ENCODE peak calls at places on chromosomes 2 and 18, in six cellular contexts. P is IMR-90, I is mesenchymal stem cell, C is neuronal stem cell, M is trophoblast cell, B is H1. J is an unnamed sample. For H3K4me1, the result is how much of the 10 kb centered on the place peaks cover.

GRCh38 chr18:21163647-21164625 is 52.3 kb upstream of the ROCK1 start:
- DNase-seq in P (peak), I (peak), C (no peak), M (peak), B (no peak), J (no peak)

GRCh38 chr2:221758076-221758475 is 186.0 kb upstream of the EPHA4 start:
- DNase-seq in P (no peak), I (no peak), C (no peak), M (no peak), B (no peak), J (no peak)

GRCh38 chr18:49006641-49007136 is 55.9 kb upstream of the SMAD7 start:
- DNase-seq in P (no peak), I (no peak), C (no peak), M (peak), B (no peak), J (no peak)

GRCh38 chr2:230134496-230135073 is 65.9 kb upstream of the SLC16A14 start:
- DNase-seq in P (peak), I (peak), C (no peak), M (peak), B (no peak), J (no peak)

GRCh38 chr2:102891261-102891660 is 129.4 kb downstream of the TMEM182 start:
- DNase-seq in P (no peak), I (no peak), C (no peak), M (no peak), B (no peak), J (no peak)

GRCh38 chr18:48179005-48179404 is 230.2 kb downstream of the ZBTB7C start:
- DNase-seq in P (no peak), I (no peak), C (no peak), M (no peak), B (no peak), J (no peak)

GRCh38 chr18:46810481-46811000 is 53.7 kb upstream of the ST8SIA5 start:
- DNase-seq in P (no peak), I (no peak), C (no peak), M (no peak), B (no peak), J (no peak)

GRCh38 chr2:141923657-141924056 is 207.2 kb downstream of the LRP1B start:
- DNase-seq in P (peak), I (peak), C (no peak), M (no peak), B (no peak), J (no peak)

GRCh38 chr2:55511508-55512124 is 7.9 kb upstream of the CFAP36 start:
- DNase-seq in P (peak), I (peak), C (peak), M (peak), B (no peak), J (peak)

GRCh38 chr2:134282638-134283400 is 28.9 kb downstream of the MGAT5 start:
- DNase-seq in P (no peak), I (peak), C (no peak), M (peak), B (no peak), J (no peak)

GRCh38 chr2:21043744-21044532 is at the start of gene APOB:
- DNase-seq in P (no peak), I (no peak), C (peak), M (peak), B (no peak), J (peak)

GRCh38 chr2:154698238-154698788 is at the start of gene KCNJ3:
- DNase-seq in P (no peak), I (no peak), C (no peak), M (no peak), B (no peak), J (peak)

GRCh38 chr2:170465241-170465640 is 249.9 kb upstream of the SP5 start:
- DNase-seq in P (no peak), I (peak), C (no peak), M (peak), B (no peak), J (no peak)

GRCh38 chr2:149877064-149877463 is 289.5 kb upstream of the MMADHC start:
- DNase-seq in P (no peak), I (no peak), C (no peak), M (no peak), B (no peak), J (no peak)

GRCh38 chr2:100247256-100248043 is 74.9 kb downstream of the LONRF2 start:
- DNase-seq in P (no peak), I (no peak), C (no peak), M (no peak), B (no peak), J (no peak)

GRCh38 chr18:66601649-66602048 is 2.2 kb downstream of the CDH19 start:
- DNase-seq in P (no peak), I (no peak), C (no peak), M (no peak), B (no peak), J (no peak)

GRCh38 chr2:183126635-183127034 is 2.4 kb downstream of the NUP35 start:
- DNase-seq in P (no peak), I (no peak), C (no peak), M (no peak), B (no peak), J (no peak)

GRCh38 chr2:177295479-177295878 is 31.0 kb upstream of the NFE2L2 start:
- DNase-seq in P (peak), I (peak), C (no peak), M (no peak), B (no peak), J (no peak)

GRCh38 chr2:26333286-26333685 is 12.7 kb upstream of the SELENOI start:
- DNase-seq in P (no peak), I (no peak), C (no peak), M (no peak), B (no peak), J (no peak)

GRCh38 chr2:239181601-239182471 is 219.0 kb downstream of the HDAC4 start:
- DNase-seq in P (no peak), I (no peak), C (no peak), M (no peak), B (no peak), J (peak)

GRCh38 chr2:165494568-165494967 is 25.1 kb downstream of the CSRNP3 start:
- DNase-seq in P (no peak), I (no peak), C (no peak), M (no peak), B (no peak), J (no peak)

GRCh38 chr18:59873616-59874015 is 26.2 kb upstream of the PMAIP1 start:
- DNase-seq in P (peak), I (peak), C (no peak), M (no peak), B (no peak), J (no peak)

GRCh38 chr2:168559187-168559586 is 103.1 kb downstream of the CERS6 start:
- DNase-seq in P (no peak), I (peak), C (no peak), M (no peak), B (no peak), J (no peak)

GRCh38 chr2:177549171-177549570 is 156.6 kb downstream of the AGPS start:
- DNase-seq in P (no peak), I (peak), C (no peak), M (no peak), B (no peak), J (no peak)

GRCh38 chr2:50995610-50996009 is 36.3 kb downstream of the NRXN1 start:
- DNase-seq in P (peak), I (peak), C (no peak), M (no peak), B (no peak), J (no peak)

GRCh38 chr2:50448556-50448955 is 583.4 kb downstream of the NRXN1 start:
- DNase-seq in P (no peak), I (no peak), C (no peak), M (no peak), B (no peak), J (no peak)

GRCh38 chr2:128309341-128310093 is 9.2 kb downstream of the HS6ST1 start:
- DNase-seq in P (peak), I (peak), C (peak), M (no peak), B (no peak), J (peak)

GRCh38 chr2:108182489-108182888 is 57.3 kb upstream of the SULT1C3 start:
- DNase-seq in P (no peak), I (peak), C (no peak), M (peak), B (peak), J (peak)

GRCh38 chr2:69770193-69770702 is 28.3 kb downstream of the ANXA4 start:
- DNase-seq in P (peak), I (peak), C (no peak), M (peak), B (no peak), J (no peak)

GRCh38 chr2:235255716-235256115 is 238.1 kb upstream of the AGAP1 start:
- DNase-seq in P (no peak), I (peak), C (no peak), M (no peak), B (no peak), J (no peak)

GRCh38 chr2:191916826-191917225 is 69.9 kb upstream of the CAVIN2 start:
- DNase-seq in P (no peak), I (no peak), C (no peak), M (no peak), B (no peak), J (no peak)

GRCh38 chr18:48623468-48624220 is 84.8 kb downstream of the CTIF start:
- DNase-seq in P (peak), I (peak), C (no peak), M (peak), B (no peak), J (no peak)

GRCh38 chr18:63979409-63979908 is 9.6 kb downstream of the SERPINB8 start:
- DNase-seq in P (peak), I (peak), C (peak), M (peak), B (no peak), J (peak)

DNA sequence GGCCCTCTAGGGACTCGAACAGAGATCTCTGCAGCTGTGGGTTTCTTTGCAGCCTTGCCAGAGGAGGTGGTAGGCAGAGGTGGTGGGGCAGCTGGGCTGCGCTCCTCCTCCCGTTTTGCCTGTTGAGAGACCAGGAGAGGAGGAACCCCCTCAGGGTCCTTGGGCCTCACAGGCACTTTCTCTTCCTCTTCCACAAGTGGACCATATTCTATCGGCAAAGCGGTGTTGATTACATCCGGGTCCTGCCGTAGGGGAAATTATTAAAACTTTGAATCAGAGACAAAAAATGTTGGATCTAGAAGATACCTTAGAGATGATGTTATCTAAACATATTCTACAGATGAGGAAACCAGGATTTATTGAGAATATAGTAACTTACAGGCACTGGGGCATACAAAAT is 78.5 kb downstream of the CLIP4 start:
- DNase-seq in P (no peak), I (no peak), C (no peak), M (peak), B (no peak), J (no peak)
- H2BK5ac ChIP-seq in P (no peak), I (no peak), C (no peak), M (no peak), B (no peak), J (no peak)

GRCh38 chr2:72255540-72255939 is 107.9 kb upstream of the CYP26B1 start:
- DNase-seq in P (no peak), I (no peak), C (no peak), M (peak), B (no peak), J (no peak)

DNA sequence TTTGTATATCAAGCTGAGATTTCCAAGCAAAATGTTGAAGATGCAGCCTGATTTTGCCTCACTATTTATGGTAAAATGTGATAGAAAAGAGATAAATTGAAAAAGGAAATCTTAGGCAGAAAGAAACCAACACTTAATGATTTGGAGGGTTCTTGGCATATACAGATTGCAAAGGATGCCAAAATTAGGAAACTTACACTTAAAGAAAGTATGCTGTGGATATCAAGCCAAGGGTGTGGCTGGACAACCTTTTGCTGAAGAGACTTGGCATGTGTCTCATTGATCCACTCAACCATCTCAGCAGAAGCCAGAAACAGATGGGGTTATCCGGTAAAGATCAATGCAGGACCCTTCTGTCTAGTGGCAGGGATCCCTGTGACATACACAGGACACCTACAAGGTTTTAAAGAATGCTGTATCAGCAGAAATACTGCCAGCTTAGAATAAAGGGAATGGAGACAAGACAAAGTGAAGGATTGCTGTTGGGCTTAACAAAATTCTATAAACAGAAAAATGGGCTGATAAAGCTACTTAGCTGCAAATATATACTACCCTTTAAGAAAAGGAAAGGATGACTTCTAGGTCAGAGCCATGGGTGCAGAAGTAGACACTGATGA is 107.3 kb upstream of the CYP26B1 start:
- DNase-seq in P (no peak), I (no peak), C (no peak), M (no peak), B (no peak), J (no peak)
- H3K14ac ChIP-seq in P (no peak), I (no peak), C (no peak), M (no peak), B (no peak), J (no peak)

GRCh38 chr2:231951452-231951851 is 10.1 kb upstream of the DIS3L2 start:
- DNase-seq in P (no peak), I (no peak), C (no peak), M (peak), B (no peak), J (no peak)
- H3K4me1 ChIP-seq in P (under half), I (under half), C (under half), M (under half), B (under half), J (under half)

GRCh38 chr2:98643496-98644100 is 35.2 kb downstream of the UNC50 start:
- DNase-seq in P (no peak), I (no peak), C (no peak), M (peak), B (no peak), J (no peak)
- H2BK5ac ChIP-seq in P (no peak), I (no peak), C (no peak), M (no peak), B (no peak), J (no peak)

DNA sequence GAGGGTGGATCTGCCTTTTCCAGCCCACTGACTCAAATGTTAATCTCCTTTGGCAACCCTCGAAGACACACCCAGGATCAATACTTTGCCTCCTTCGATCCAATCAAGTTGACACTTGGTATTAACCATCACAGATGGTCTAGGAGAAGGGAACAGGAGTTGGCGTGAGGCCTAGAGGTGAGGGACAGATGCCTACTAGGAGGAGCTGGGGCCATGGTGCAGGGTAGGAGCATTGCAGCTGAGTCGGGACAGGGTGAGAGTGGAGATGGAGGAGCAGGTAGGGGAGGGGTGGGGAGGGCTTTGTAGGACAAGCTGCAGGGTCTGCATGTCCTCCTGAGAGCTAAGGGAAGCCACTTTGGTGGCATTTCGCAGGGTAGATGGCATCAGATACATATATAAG is 140.0 kb downstream of the VAPA start:
- DNase-seq in P (no peak), I (no peak), C (no peak), M (no peak), B (no peak), J (no peak)
- H3K14ac ChIP-seq in P (no peak), I (no peak), C (no peak), M (no peak), B (no peak), J (no peak)

DNA sequence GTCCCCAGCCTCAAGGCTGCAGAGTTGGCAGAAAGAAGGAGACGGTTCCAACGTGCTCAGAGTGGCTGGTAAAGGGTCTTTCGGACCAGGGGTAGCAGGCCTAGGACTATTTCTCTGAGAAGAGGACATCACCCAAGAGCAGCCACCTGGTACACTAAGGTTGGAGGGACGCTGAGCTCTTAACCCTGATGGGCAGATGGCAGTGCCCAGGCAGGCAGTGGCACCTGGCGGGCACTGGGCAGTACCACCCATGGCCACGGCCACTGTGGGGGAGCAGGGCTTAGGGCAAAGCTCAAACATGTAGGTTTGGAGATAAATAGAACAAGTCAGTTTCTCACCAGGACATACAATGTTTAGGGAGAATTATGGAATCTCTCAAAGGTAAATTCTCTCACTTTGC is 53.5 kb downstream of the MBP start:
- DNase-seq in P (no peak), I (no peak), C (no peak), M (no peak), B (no peak), J (no peak)
- H3K4me1 ChIP-seq in P (under half), I (under half), C (under half), M (under half), B (under half), J (under half)